ENCODE peak calls at places on chromosomes 1 and 21, in eight cellular contexts. One of them, this sample, is unnamed.

GRCh38 chr1:190098107-190098506 is 379.6 kb downstream of the BRINP3 start:
- DNase-seq in BJ: no peak
- DNase-seq in hepatocyte: no peak
- DNase-seq in CD4-positive, CD25-positive, alpha-beta regulatory T cell: no peak
- DNase-seq in BE2C: no peak
- DNase-seq in OCI-LY7: no peak
- DNase-seq in GM06990: no peak
- DNase-seq in tibial nerve: no peak
- DNase-seq in this sample: no peak

GRCh38 chr1:93814059-93814794 is 64.8 kb downstream of the DNTTIP2 start:
- DNase-seq in BJ: no peak
- DNase-seq in hepatocyte: peak
- DNase-seq in CD4-positive, CD25-positive, alpha-beta regulatory T cell: peak
- DNase-seq in BE2C: peak
- DNase-seq in OCI-LY7: peak
- DNase-seq in GM06990: no peak
- DNase-seq in tibial nerve: peak
- DNase-seq in this sample: no peak

GRCh38 chr1:2088434-2088833 is 38.2 kb downstream of the PRKCZ start:
- DNase-seq in BJ: peak
- DNase-seq in hepatocyte: no peak
- DNase-seq in CD4-positive, CD25-positive, alpha-beta regulatory T cell: no peak
- DNase-seq in BE2C: no peak
- DNase-seq in OCI-LY7: no peak
- DNase-seq in GM06990: no peak
- DNase-seq in tibial nerve: no peak
- DNase-seq in this sample: peak

GRCh38 chr1:214525535-214526019 is 25.8 kb downstream of the PTPN14 start:
- DNase-seq in BJ: no peak
- DNase-seq in hepatocyte: no peak
- DNase-seq in CD4-positive, CD25-positive, alpha-beta regulatory T cell: no peak
- DNase-seq in BE2C: no peak
- DNase-seq in OCI-LY7: no peak
- DNase-seq in GM06990: no peak
- DNase-seq in tibial nerve: no peak
- DNase-seq in this sample: no peak

GRCh38 chr21:35850029-35850428 is 210.3 kb downstream of the SETD4 start:
- DNase-seq in BJ: peak
- DNase-seq in hepatocyte: no peak
- DNase-seq in CD4-positive, CD25-positive, alpha-beta regulatory T cell: no peak
- DNase-seq in BE2C: no peak
- DNase-seq in OCI-LY7: no peak
- DNase-seq in GM06990: no peak
- DNase-seq in tibial nerve: peak
- DNase-seq in this sample: no peak

GRCh38 chr1:179129702-179130473 is 48.0 kb downstream of the TOR3A start:
- DNase-seq in BJ: no peak
- DNase-seq in hepatocyte: no peak
- DNase-seq in CD4-positive, CD25-positive, alpha-beta regulatory T cell: peak
- DNase-seq in BE2C: no peak
- DNase-seq in OCI-LY7: peak
- DNase-seq in GM06990: peak
- DNase-seq in tibial nerve: no peak
- DNase-seq in this sample: no peak

GRCh38 chr1:7456683-7457082 is 314.4 kb upstream of the VAMP3 start:
- DNase-seq in BJ: no peak
- DNase-seq in hepatocyte: no peak
- DNase-seq in CD4-positive, CD25-positive, alpha-beta regulatory T cell: no peak
- DNase-seq in BE2C: no peak
- DNase-seq in OCI-LY7: no peak
- DNase-seq in GM06990: no peak
- DNase-seq in tibial nerve: no peak
- DNase-seq in this sample: no peak

GRCh38 chr1:212225871-212226302 is 59.3 kb upstream of the PPP2R5A start:
- DNase-seq in BJ: no peak
- DNase-seq in hepatocyte: no peak
- DNase-seq in CD4-positive, CD25-positive, alpha-beta regulatory T cell: no peak
- DNase-seq in BE2C: no peak
- DNase-seq in OCI-LY7: peak
- DNase-seq in GM06990: no peak
- DNase-seq in tibial nerve: no peak
- DNase-seq in this sample: no peak

GRCh38 chr1:55127827-55128343 is 87.3 kb downstream of the USP24 start:
- DNase-seq in BJ: no peak
- DNase-seq in hepatocyte: no peak
- DNase-seq in CD4-positive, CD25-positive, alpha-beta regulatory T cell: no peak
- DNase-seq in BE2C: no peak
- DNase-seq in OCI-LY7: no peak
- DNase-seq in GM06990: peak
- DNase-seq in tibial nerve: no peak
- DNase-seq in this sample: no peak

GRCh38 chr1:21932127-21932526 is 5.0 kb downstream of the HSPG2 start:
- DNase-seq in BJ: peak
- DNase-seq in hepatocyte: no peak
- DNase-seq in CD4-positive, CD25-positive, alpha-beta regulatory T cell: no peak
- DNase-seq in BE2C: no peak
- DNase-seq in OCI-LY7: no peak
- DNase-seq in GM06990: no peak
- DNase-seq in tibial nerve: peak
- DNase-seq in this sample: no peak

DNA sequence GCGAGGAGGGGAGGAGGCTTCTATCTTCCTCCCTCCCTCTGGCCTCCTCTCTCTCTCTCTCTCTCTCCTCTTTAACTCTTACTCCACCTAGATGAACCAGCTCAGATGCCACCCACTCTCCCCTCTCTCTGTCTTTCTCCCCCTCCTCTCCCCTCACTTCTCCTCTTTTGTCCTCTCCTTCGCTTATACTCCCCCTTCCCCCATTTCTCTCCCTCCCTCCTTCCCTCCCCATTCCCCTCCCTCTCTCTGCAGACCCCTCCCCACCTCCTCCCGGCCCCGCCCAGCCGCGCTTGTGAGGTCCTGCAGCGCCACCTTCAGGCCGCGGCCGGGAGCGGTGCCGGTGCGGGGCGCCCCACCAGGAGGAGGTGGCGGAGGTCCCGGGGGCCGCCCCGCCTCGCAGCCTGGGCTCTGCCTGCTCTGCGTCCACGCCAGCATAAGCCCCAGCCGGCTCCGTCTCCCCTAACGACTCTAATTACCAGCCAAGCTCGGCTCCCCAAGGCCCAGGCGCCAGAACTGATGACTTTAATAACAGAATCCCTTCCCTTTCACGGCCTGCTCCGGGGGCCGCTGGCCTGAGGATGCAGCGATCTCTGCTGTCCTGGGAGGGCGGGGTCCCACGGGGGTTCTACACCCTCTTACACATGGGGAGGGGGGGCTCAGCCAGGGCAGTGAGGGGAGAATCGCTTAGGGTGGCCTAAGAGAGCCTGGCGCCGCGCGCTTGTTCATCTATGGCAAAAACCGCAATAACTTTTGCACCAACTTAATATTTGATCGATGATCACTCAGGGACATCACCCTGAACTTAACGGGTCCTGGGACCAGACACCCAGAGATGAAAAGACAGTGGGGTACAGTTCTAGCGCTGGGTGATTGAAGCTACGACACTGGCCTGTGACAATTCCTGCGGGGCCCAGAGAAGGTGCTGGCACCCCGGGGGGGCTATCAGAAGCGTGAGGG is 637.3 kb downstream of the MATN1 start:
- DNase-seq in BJ: no peak
- DNase-seq in hepatocyte: peak
- DNase-seq in CD4-positive, CD25-positive, alpha-beta regulatory T cell: no peak
- DNase-seq in BE2C: peak
- DNase-seq in OCI-LY7: peak
- DNase-seq in GM06990: peak
- DNase-seq in tibial nerve: peak
- DNase-seq in this sample: no peak
- H3K4me3 ChIP-seq in BJ: no peak
- H3K4me3 ChIP-seq in hepatocyte: no peak
- H3K4me3 ChIP-seq in CD4-positive, CD25-positive, alpha-beta regulatory T cell: no peak
- H3K4me3 ChIP-seq in BE2C: no peak
- H3K4me3 ChIP-seq in OCI-LY7: no peak
- H3K4me3 ChIP-seq in GM06990: no peak
- H3K4me3 ChIP-seq in tibial nerve: no peak
- H3K4me3 ChIP-seq in this sample: no peak

GRCh38 chr1:229341811-229342304 is 989 bp downstream of the CCSAP start:
- DNase-seq in BJ: no peak
- DNase-seq in hepatocyte: no peak
- DNase-seq in CD4-positive, CD25-positive, alpha-beta regulatory T cell: no peak
- DNase-seq in BE2C: no peak
- DNase-seq in OCI-LY7: peak
- DNase-seq in GM06990: no peak
- DNase-seq in tibial nerve: no peak
- DNase-seq in this sample: no peak

GRCh38 chr1:229339086-229339485 is 3.8 kb downstream of the CCSAP start:
- DNase-seq in BJ: no peak
- DNase-seq in hepatocyte: no peak
- DNase-seq in CD4-positive, CD25-positive, alpha-beta regulatory T cell: no peak
- DNase-seq in BE2C: no peak
- DNase-seq in OCI-LY7: no peak
- DNase-seq in GM06990: no peak
- DNase-seq in tibial nerve: no peak
- DNase-seq in this sample: no peak

GRCh38 chr1:229342305-229342901 is 444 bp downstream of the CCSAP start:
- DNase-seq in BJ: no peak
- DNase-seq in hepatocyte: peak
- DNase-seq in CD4-positive, CD25-positive, alpha-beta regulatory T cell: peak
- DNase-seq in BE2C: peak
- DNase-seq in OCI-LY7: peak
- DNase-seq in GM06990: peak
- DNase-seq in tibial nerve: peak
- DNase-seq in this sample: no peak

GRCh38 chr1:229340496-229340895 is 2.4 kb downstream of the CCSAP start:
- DNase-seq in BJ: no peak
- DNase-seq in hepatocyte: no peak
- DNase-seq in CD4-positive, CD25-positive, alpha-beta regulatory T cell: no peak
- DNase-seq in BE2C: no peak
- DNase-seq in OCI-LY7: peak
- DNase-seq in GM06990: no peak
- DNase-seq in tibial nerve: no peak
- DNase-seq in this sample: no peak

GRCh38 chr1:229339520-229339919 is 3.3 kb downstream of the CCSAP start:
- DNase-seq in BJ: no peak
- DNase-seq in hepatocyte: no peak
- DNase-seq in CD4-positive, CD25-positive, alpha-beta regulatory T cell: no peak
- DNase-seq in BE2C: no peak
- DNase-seq in OCI-LY7: no peak
- DNase-seq in GM06990: no peak
- DNase-seq in tibial nerve: no peak
- DNase-seq in this sample: no peak
- H3K4me3 ChIP-seq in BJ: no peak
- H3K4me3 ChIP-seq in hepatocyte: no peak
- H3K4me3 ChIP-seq in CD4-positive, CD25-positive, alpha-beta regulatory T cell: no peak
- H3K4me3 ChIP-seq in BE2C: no peak
- H3K4me3 ChIP-seq in OCI-LY7: peak
- H3K4me3 ChIP-seq in GM06990: no peak
- H3K4me3 ChIP-seq in tibial nerve: no peak
- H3K4me3 ChIP-seq in this sample: no peak

DNA sequence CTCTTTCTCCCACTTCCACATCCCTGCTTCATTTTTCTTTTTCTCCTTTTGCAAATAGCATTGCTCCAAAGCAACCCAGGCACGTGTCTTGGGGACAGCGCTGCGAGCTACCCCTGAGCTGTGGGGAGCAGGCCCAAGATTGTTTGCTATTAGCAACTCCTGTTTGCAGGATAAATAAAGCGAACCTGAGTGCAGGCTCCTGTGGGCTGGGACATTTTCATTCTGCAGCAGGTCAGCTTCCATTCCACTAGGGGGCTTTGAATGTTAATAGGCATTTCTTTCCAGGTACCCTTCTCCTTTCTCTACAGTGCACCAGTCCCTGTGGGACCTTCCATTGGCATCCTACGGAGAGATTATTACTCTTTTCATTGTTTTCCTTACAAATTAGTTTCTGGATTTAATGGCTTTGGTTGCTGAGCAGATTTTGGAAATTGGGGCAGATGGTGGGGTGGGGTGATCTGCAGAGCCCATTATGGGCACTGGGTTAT is 54.0 kb downstream of the OLFML3 start:
- DNase-seq in BJ: no peak
- DNase-seq in hepatocyte: peak
- DNase-seq in CD4-positive, CD25-positive, alpha-beta regulatory T cell: peak
- DNase-seq in BE2C: no peak
- DNase-seq in OCI-LY7: peak
- DNase-seq in GM06990: no peak
- DNase-seq in tibial nerve: no peak
- DNase-seq in this sample: no peak
- H3K4me3 ChIP-seq in BJ: no peak
- H3K4me3 ChIP-seq in hepatocyte: no peak
- H3K4me3 ChIP-seq in CD4-positive, CD25-positive, alpha-beta regulatory T cell: no peak
- H3K4me3 ChIP-seq in BE2C: no peak
- H3K4me3 ChIP-seq in OCI-LY7: no peak
- H3K4me3 ChIP-seq in GM06990: no peak
- H3K4me3 ChIP-seq in tibial nerve: no peak
- H3K4me3 ChIP-seq in this sample: no peak

DNA sequence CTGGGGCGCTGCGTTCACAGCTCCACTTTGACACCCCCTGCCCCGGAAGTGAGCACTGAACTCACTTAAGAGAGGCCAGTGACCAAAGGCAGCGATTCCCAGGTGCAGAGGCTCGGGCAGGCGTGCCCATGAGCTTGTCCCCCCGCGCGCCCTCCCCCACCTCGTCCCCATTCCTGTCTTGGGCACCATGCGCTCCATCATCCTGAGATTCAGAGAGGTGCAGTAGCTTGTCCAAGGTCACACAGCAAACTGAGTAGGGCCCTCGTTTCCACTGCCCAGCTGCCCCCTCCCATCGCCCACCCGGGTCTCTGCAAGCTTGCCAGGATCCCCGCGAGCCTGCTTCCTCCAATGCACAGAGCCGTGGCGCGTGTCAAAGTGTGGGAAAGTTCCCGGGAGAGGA is 68.0 kb downstream of the SYT2 start:
- DNase-seq in BJ: no peak
- DNase-seq in hepatocyte: no peak
- DNase-seq in CD4-positive, CD25-positive, alpha-beta regulatory T cell: no peak
- DNase-seq in BE2C: no peak
- DNase-seq in OCI-LY7: no peak
- DNase-seq in GM06990: no peak
- DNase-seq in tibial nerve: no peak
- DNase-seq in this sample: no peak
- H3K4me3 ChIP-seq in BJ: no peak
- H3K4me3 ChIP-seq in hepatocyte: no peak
- H3K4me3 ChIP-seq in CD4-positive, CD25-positive, alpha-beta regulatory T cell: no peak
- H3K4me3 ChIP-seq in BE2C: peak
- H3K4me3 ChIP-seq in OCI-LY7: no peak
- H3K4me3 ChIP-seq in GM06990: no peak
- H3K4me3 ChIP-seq in tibial nerve: no peak
- H3K4me3 ChIP-seq in this sample: no peak